ENCODE peak calls at places on chromosome 7, in five cellular contexts. C is K562, X is A549, H is sigmoid colon, U is transverse colon. F is an unnamed sample.

GRCh38 chr7:16939161-16939560 is 57.4 kb upstream of the AGR3 start:
- DNase-seq in C (no peak), X (no peak), H (no peak), U (no peak), F (no peak)

GRCh38 chr7:6546852-6547251 is 4.4 kb downstream of the GRID2IP start:
- DNase-seq in C (peak; percentile 41), U (no peak), X (peak; percentile 33), H (no peak), F (no peak)

GRCh38 chr7:15446280-15446679 is 115.5 kb downstream of the AGMO start:
- DNase-seq in U (no peak), C (no peak), H (no peak), X (no peak), F (no peak)

GRCh38 chr7:46603780-46604725 is 683.0 kb upstream of the IGFBP3 start:
- DNase-seq in H (peak; percentile 99), X (no peak), C (no peak), U (peak; percentile 74), F (peak; percentile 71)

GRCh38 chr7:144019457-144019856 is 19.3 kb downstream of the OR6B1 start:
- DNase-seq in X (peak; percentile 59), C (no peak), H (no peak), U (no peak), F (no peak)

GRCh38 chr7:130219086-130219620 is 11.5 kb downstream of the SSMEM1 start:
- DNase-seq in X (no peak), H (no peak), U (no peak), C (no peak), F (no peak)

GRCh38 chr7:128902761-128903585 is 7.5 kb downstream of the KCP start:
- DNase-seq in C (peak; percentile 89), X (no peak), U (peak; percentile 60), H (peak; percentile 43), F (no peak)

GRCh38 chr7:136348542-136348941 is 371.4 kb upstream of the MTPN start:
- DNase-seq in U (no peak), C (no peak), H (no peak), X (no peak), F (no peak)

GRCh38 chr7:41058986-41059741 is 643.7 kb downstream of the INHBA start:
- DNase-seq in X (no peak), H (no peak), C (no peak), U (no peak), F (no peak)

GRCh38 chr7:23353172-23353571 is 54.0 kb downstream of the MALSU1 start:
- DNase-seq in X (no peak), U (no peak), C (no peak), H (no peak), F (no peak)

GRCh38 chr7:50690541-50691011 is 92.1 kb downstream of the GRB10 start:
- DNase-seq in C (no peak), U (no peak), H (no peak), X (no peak), F (no peak)
- TF ChIP-seq EP300 in C (no peak), U (no peak), H (no peak), X (no peak), F (no peak)

DNA sequence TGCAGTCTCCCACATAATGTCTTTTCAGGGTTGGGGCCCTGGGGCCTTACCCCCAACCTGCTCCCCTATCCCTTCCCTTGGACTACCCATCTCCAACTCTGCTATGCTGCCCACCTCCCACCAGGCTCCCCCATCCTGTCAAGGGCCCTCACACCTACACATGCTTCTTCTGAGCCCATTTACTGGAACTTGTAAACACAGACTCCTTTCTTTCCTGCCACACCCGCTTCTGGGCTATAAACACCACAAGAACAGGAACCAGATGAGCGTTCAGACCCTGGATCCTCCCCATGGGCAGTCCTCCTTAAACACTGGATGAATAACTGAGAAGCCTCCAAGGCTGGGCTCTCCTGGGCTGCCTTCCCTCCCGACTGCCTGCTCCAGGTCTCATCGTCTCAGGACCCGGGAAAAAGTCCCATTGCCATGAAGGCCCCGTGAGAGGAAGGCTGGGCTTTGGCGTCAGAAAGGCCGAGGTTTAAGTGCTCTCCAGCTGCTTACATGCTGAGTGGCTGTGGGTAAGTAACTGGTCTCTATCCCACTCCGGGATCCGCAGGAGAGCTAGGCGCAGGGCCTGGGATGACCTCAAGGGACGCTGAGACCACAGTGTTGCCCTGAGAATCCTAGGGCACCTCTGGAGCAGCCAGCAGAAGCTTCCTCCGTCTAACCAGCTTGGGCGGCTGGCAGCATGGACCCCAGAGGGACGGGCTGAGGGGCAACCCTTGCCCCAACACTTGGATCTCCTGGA is 15.6 kb upstream of the CRHR2 start:
- DNase-seq in X (no peak), C (no peak), U (peak; percentile 51), H (no peak), F (no peak)
- TF ChIP-seq CTCF in X (no peak), C (no peak), U (no peak), H (no peak), F (no peak)

GRCh38 chr7:22350466-22351328 is 6.3 kb downstream of the RAPGEF5 start:
- DNase-seq in U (no peak), C (peak; percentile 79), X (no peak), H (no peak), F (no peak)
- TF ChIP-seq EP300 in U (no peak), C (peak; percentile 97), X (no peak), H (no peak), F (no peak)

DNA sequence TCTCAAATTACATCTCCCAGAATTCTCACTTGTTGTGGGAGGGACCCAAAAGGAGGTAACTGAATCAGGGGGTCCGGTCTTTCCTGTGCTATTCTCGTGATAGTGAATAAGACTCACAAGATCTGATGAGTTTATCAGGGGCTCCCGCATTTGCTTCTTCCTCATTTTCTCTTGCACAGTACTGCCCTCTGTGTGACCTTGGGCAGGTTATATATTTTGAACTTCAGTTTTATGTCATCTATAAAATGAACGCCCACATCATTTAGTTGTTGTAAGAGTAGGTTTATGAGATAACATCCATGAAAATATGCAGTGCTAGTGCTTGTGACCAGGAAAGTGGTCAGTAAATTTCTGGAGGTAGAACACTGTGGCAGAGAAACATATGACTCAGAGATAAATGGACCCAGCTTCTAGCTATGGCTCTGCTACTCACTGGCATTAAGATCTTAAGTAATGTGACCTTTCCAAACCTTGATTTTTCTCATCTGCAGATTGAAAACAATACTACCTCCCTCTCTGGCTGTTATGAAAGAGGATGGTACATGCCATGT is 44.3 kb downstream of the SCRN1 start:
- DNase-seq in U (no peak), C (no peak), H (no peak), X (no peak), F (no peak)
- TF ChIP-seq CTCF in U (no peak), C (no peak), H (no peak), X (no peak), F (no peak)

GRCh38 chr7:2641406-2642393 is 9.9 kb downstream of the TTYH3 start:
- DNase-seq in C (no peak), X (no peak), H (peak; percentile 96), U (peak; percentile 74), F (peak; percentile 90)
- TF ChIP-seq EP300 in C (no peak), X (no peak), H (peak; percentile 85), U (peak; percentile 87), F (peak; percentile 75)

DNA sequence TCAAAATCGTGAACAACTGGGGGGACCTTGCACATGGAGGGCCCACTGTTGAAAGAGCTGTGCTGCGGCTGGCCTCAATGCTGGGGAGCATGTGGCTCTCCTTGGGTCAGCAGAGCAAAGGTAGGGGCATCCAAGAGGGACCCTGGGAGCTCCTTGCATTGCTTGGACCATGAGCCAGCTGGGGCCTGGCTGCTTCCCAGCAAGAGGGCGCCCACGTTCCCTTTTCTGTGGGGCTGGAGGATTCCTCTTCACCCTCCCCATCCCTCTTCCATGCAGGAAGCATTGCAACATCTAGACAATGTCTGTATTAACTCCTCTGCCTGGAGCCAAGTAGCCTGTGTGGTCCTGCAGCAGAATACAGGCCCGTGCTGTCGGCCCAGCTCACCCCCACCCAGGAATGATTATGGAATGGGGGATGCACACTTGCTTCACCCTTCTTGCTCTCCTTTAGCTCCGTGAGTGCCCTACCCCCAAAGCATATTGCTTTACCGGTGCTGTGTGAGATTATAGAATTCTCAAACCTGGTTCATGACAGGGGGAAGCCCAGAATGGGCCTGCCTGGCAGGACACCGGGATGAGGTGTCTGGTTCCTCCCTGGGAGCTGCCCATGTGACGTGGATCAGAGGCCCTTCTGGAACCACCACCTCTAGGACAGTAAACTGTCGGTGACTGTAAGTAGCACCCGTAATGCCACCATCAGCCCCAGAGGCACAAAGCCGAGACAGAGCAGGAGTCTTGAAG is 61.9 kb downstream of the SYPL1 start:
- DNase-seq in U (no peak), C (no peak), X (peak; percentile 32), H (peak; percentile 79), F (peak; percentile 74)
- TF ChIP-seq CTCF in U (no peak), C (peak; percentile 58), X (peak; percentile 20), H (no peak), F (no peak)

GRCh38 chr7:98418636-98419315 is 17.9 kb upstream of the BAIAP2L1 start:
- DNase-seq in H (no peak), U (peak; percentile 78), C (peak; percentile 80), X (peak; percentile 100), F (no peak)
- TF ChIP-seq EP300 in H (no peak), U (no peak), C (peak; percentile 41), X (peak; percentile 96), F (no peak)

GRCh38 chr7:158006841-158007696 is 580.6 kb downstream of the PTPRN2 start:
- DNase-seq in C (no peak), U (no peak), X (no peak), H (no peak), F (no peak)

GRCh38 chr7:158005531-158005930 is 582.1 kb downstream of the PTPRN2 start:
- DNase-seq in H (no peak), U (no peak), C (no peak), X (no peak), F (no peak)

GRCh38 chr7:158009886-158010285 is 577.7 kb downstream of the PTPRN2 start:
- DNase-seq in H (no peak), U (no peak), X (no peak), C (no peak), F (no peak)

GRCh38 chr7:158008267-158008666 is 579.4 kb downstream of the PTPRN2 start:
- DNase-seq in C (no peak), H (no peak), U (no peak), X (no peak), F (no peak)

DNA sequence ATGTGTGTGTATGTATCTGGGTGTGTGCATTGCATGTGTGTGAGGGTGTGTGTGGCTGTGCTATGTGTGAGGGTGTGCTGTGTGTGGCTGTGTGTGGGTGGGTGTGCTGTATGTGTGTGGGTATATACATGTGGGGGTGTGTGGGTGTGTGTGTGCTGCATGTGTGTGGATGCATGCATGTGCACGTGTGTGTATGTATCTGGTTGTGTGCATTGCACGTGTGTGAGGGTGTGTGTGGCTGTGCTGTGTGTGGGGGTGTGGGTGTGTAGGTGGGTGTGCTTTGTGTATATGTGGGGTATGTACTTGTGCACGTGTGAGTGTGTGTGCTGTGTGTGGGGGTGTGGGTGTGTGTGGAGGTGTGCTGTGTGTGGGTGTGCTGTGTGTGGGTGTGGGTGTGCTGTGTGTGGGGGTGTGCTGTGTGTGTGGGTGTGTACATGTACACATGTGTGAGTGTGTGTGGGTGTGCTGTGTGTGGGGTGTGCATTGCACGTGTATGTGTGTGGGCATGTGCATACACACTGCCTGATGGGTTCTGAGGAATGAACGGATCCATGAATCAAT is 579.8 kb downstream of the PTPRN2 start:
- DNase-seq in H (no peak), C (no peak), U (no peak), X (no peak), F (no peak)
- TF ChIP-seq CTCF in H (no peak), C (no peak), U (no peak), X (no peak), F (no peak)

GRCh38 chr7:24831240-24831639 is 74.0 kb upstream of the GSDME start:
- DNase-seq in C (no peak), H (no peak), U (no peak), X (no peak), F (no peak)
- TF ChIP-seq EP300 in C (no peak), H (no peak), U (no peak), X (no peak), F (no peak)